ENCODE peak calls at places on chromosomes 5 and 9, in nine cellular contexts. A is left ventricle myocardium inferior, L is HCT116, Q is fibroblast of lung, G is heart right ventricle, M is right atrium auricular region, X is colonic mucosa, C is adrenal gland, V is Caco-2. F is an unnamed sample.

GRCh38 chr9:111566234-111566633 is 33.2 kb downstream of the PTGR1 start:
- DNase-seq in A (no peak), M (no peak), G (peak; percentile 20), L (no peak), X (no peak), C (peak; percentile 65), V (no peak), Q (no peak), F (peak; percentile 52)

GRCh38 chr5:181205402-181205734 is 372 bp upstream of the TRIM7 start:
- DNase-seq in M (no peak), V (no peak), G (no peak), C (no peak), X (no peak), A (no peak), Q (no peak), L (no peak), F (no peak)

GRCh38 chr9:34686231-34686630 is 4.8 kb downstream of the CCL19 start:
- DNase-seq in A (peak; percentile 42), M (no peak), L (no peak), Q (no peak), X (no peak), V (no peak), C (no peak), G (no peak), F (no peak)

GRCh38 chr9:131528186-131528585 is 2.9 kb downstream of the UCK1 start:
- DNase-seq in A (no peak), G (no peak), M (no peak), C (no peak), Q (no peak), L (no peak), X (no peak), V (no peak), F (no peak)

GRCh38 chr9:33223696-33224095 is 16.3 kb upstream of the SPINK4 start:
- DNase-seq in A (no peak), X (no peak), G (no peak), C (no peak), M (no peak), V (no peak), L (no peak), Q (no peak), F (peak; percentile 48)

GRCh38 chr5:9233712-9234111 is 312.2 kb downstream of the SEMA5A start:
- DNase-seq in G (no peak), M (no peak), L (no peak), A (no peak), V (no peak), C (no peak), X (no peak), Q (peak; percentile 55), F (peak; percentile 19)

GRCh38 chr5:78569441-78569840 is 79.1 kb downstream of the LHFPL2 start:
- DNase-seq in X (no peak), Q (peak; percentile 86), L (no peak), M (peak; percentile 78), C (peak; percentile 94), G (no peak), V (no peak), A (no peak), F (peak; percentile 97)

GRCh38 chr9:105157178-105157583 is 87.3 kb upstream of the SLC44A1 start:
- DNase-seq in A (peak; percentile 41), V (peak; percentile 52), M (peak; percentile 67), L (peak; percentile 24), C (peak; percentile 81), X (peak; percentile 42), Q (peak; percentile 72), G (peak; percentile 50), F (peak; percentile 82)

GRCh38 chr9:87148391-87149237 is 201.3 kb upstream of the GAS1 start:
- DNase-seq in G (peak; percentile 88), M (peak; percentile 91), A (peak; percentile 89), V (no peak), L (no peak), Q (peak; percentile 80), C (peak; percentile 76), X (peak; percentile 45), F (peak; percentile 90)

GRCh38 chr5:84130006-84130580 is 254.6 kb downstream of the EDIL3 start:
- DNase-seq in X (no peak), C (no peak), A (no peak), L (no peak), V (no peak), M (no peak), Q (no peak), G (no peak), F (no peak)

GRCh38 chr9:4832786-4833579 is 40.2 kb downstream of the RCL1 start:
- DNase-seq in Q (peak; percentile 100), C (no peak), G (no peak), X (no peak), L (peak; percentile 94), M (no peak), A (no peak), V (no peak), F (peak; percentile 92)

GRCh38 chr5:140361901-140362300 is 1.9 kb downstream of the SLC4A9 start:
- DNase-seq in A (no peak), C (no peak), L (no peak), Q (no peak), G (no peak), X (no peak), M (no peak), V (no peak), F (no peak)

GRCh38 chr9:84669008-84669292 is 579 bp upstream of the NTRK2 start:
- DNase-seq in Q (no peak), M (no peak), C (no peak), V (no peak), X (peak; percentile 16), G (no peak), L (no peak), A (no peak), F (no peak)

GRCh38 chr9:84670106-84670800 is 724 bp downstream of the NTRK2 start:
- DNase-seq in L (no peak), V (no peak), X (no peak), C (no peak), A (peak; percentile 30), Q (peak; percentile 21), M (peak; percentile 59), G (no peak), F (peak; percentile 48)

GRCh38 chr9:84669293-84670105 is at the start of gene NTRK2:
- DNase-seq in M (no peak), C (no peak), V (no peak), X (peak; percentile 18), A (peak; percentile 36), Q (peak; percentile 46), G (peak; percentile 16), L (no peak), F (peak; percentile 30)

GRCh38 chr9:84667571-84668203 is 1.8 kb upstream of the NTRK2 start:
- DNase-seq in C (no peak), G (peak; percentile 5), M (no peak), L (no peak), A (peak; percentile 21), V (no peak), Q (peak; percentile 51), X (peak; percentile 17), F (peak; percentile 19)

GRCh38 chr9:84668204-84669007 is 1.1 kb upstream of the NTRK2 start:
- DNase-seq in C (peak; percentile 29), X (peak; percentile 66), M (peak; percentile 82), A (peak; percentile 65), G (peak; percentile 51), L (peak; percentile 10), Q (peak; percentile 59), V (peak; percentile 61), F (peak; percentile 60)
- TF ChIP-seq CTCF in C (no peak), X (peak; percentile 38), M (peak; percentile 82), A (peak; percentile 72), G (peak; percentile 50), L (peak; percentile 53), Q (peak; percentile 42), V (peak; percentile 35), F (peak; percentile 38)

DNA sequence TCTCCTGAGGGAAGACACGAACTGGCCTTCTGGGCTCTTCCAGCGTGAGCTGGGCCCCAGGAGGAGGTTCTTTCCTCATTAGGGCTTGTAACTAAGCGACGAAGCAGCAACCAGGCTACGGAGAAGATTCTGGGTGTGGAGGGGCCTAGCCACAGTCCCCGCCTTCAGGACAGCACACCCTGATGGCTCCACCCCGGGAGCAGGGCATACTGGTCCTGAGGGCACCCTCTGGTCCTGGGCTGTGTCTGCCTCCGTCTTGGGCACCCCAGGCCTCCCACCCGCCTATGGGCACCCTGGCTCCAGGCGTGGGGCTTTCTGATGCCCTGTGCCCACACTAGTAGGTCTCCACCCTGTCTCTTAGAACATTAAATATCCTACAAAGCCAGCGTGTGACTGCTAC is 136.4 kb downstream of the OLFM1 start:
- DNase-seq in L (no peak), C (no peak), Q (no peak), A (no peak), X (no peak), V (no peak), G (no peak), M (no peak), F (no peak)
- H3K4me1 ChIP-seq in L (no peaks in the 10 kb centered on the region), C (no peaks in the 10 kb centered on the region), Q (no peaks in the 10 kb centered on the region), A (peaks cover under 1% of the 10 kb centered on the region), X (no peaks in the 10 kb centered on the region), V (no peaks in the 10 kb centered on the region), G (peaks cover 6% of the 10 kb centered on the region), M (no peaks in the 10 kb centered on the region), F (no peaks in the 10 kb centered on the region)

DNA sequence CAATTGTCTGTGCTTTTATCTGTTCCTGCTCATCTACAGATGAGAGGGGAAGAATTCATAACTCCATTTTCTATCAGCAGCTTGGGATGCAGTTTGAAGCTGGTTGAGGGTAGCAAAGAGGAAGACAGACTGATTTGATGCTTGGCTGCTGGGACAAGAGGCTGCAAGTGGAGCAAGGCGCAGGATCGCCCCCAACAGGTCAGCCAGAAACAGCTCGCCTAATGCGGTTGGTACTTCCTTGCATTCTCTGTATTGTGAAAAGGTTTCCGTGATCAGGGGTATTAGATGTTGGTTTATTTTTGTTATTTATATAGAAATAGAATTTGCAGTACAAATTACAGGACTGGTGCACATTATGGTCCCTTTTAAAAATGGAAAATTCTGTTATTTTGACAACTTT is 40.6 kb downstream of the ZNF883 start:
- DNase-seq in L (peak; percentile 29), V (peak; percentile 29), G (no peak), C (no peak), X (peak; percentile 21), A (no peak), M (no peak), Q (no peak), F (peak; percentile 22)
- TF ChIP-seq CTCF in L (peak; percentile 61), V (peak; percentile 33), G (no peak), C (no peak), X (no peak), A (no peak), M (no peak), Q (peak; percentile 3), F (peak; percentile 26)

GRCh38 chr5:179732412-179732917 is at the start of gene MAML1:
- DNase-seq in G (peak; percentile 100), X (peak; percentile 100), C (peak; percentile 100), L (peak; percentile 99), Q (peak; percentile 100), M (peak; percentile 100), A (peak; percentile 100), V (peak; percentile 100), F (peak; percentile 100)

GRCh38 chr5:179731791-179732411 is 721 bp upstream of the MAML1 start:
- DNase-seq in C (peak; percentile 35), X (peak; percentile 32), L (no peak), Q (peak; percentile 82), G (peak; percentile 11), A (peak; percentile 21), V (peak; percentile 43), M (peak; percentile 60), F (peak; percentile 90)

GRCh38 chr5:179732918-179733763 is 519 bp downstream of the MAML1 start:
- DNase-seq in M (peak; percentile 61), L (no peak), C (peak; percentile 56), G (peak; percentile 23), Q (peak; percentile 35), X (peak; percentile 61), A (peak; percentile 34), V (peak; percentile 61), F (peak; percentile 65)

GRCh38 chr5:179733764-179734126 is 1.1 kb downstream of the MAML1 start:
- DNase-seq in C (no peak), Q (no peak), X (no peak), V (no peak), L (no peak), M (no peak), G (no peak), A (no peak), F (no peak)

GRCh38 chr5:179734536-179735164 is 2.0 kb downstream of the MAML1 start:
- DNase-seq in X (no peak), Q (no peak), L (no peak), V (no peak), M (no peak), A (no peak), G (no peak), C (no peak), F (no peak)
- H3K4me1 ChIP-seq in X (peaks cover 11% of the 10 kb centered on the region), Q (peaks cover 3% of the 10 kb centered on the region), L (peaks cover 5% of the 10 kb centered on the region), V (peaks cover 14% of the 10 kb centered on the region), M (no peaks in the 10 kb centered on the region), A (peaks cover 77% of the 10 kb centered on the region), G (peaks cover 60% of the 10 kb centered on the region), C (peaks cover 40% of the 10 kb centered on the region), F (peaks cover 24% of the 10 kb centered on the region)

F was measured in cardiac muscle cell.